ENCODE peak calls at places on chromosomes 6 and 20, in four cellular contexts. One of them, this sample, is unnamed.

GRCh38 chr6:43455034-43455747 is at the start of gene DLK2:
- DNase-seq in neural progenitor cell: peak; percentile 67
- DNase-seq in CD8-positive, alpha-beta T cell: peak; percentile 33
- DNase-seq in PC-3: no peak
- DNase-seq in this sample: peak; percentile 42

GRCh38 chr6:73983367-73983766 is 287.4 kb downstream of the CD109 start:
- DNase-seq in neural progenitor cell: no peak
- DNase-seq in CD8-positive, alpha-beta T cell: no peak
- DNase-seq in PC-3: no peak
- DNase-seq in this sample: no peak

GRCh38 chr6:37531026-37531425 is 31.3 kb upstream of the CCDC167 start:
- DNase-seq in neural progenitor cell: no peak
- DNase-seq in CD8-positive, alpha-beta T cell: no peak
- DNase-seq in PC-3: peak; percentile 54
- DNase-seq in this sample: no peak

GRCh38 chr6:36545767-36546663 is 1.3 kb downstream of the STK38 start:
- DNase-seq in neural progenitor cell: peak; percentile 15
- DNase-seq in CD8-positive, alpha-beta T cell: no peak
- DNase-seq in PC-3: peak; percentile 15
- DNase-seq in this sample: no peak

GRCh38 chr6:80608881-80609280 is 502.4 kb downstream of the BCKDHB start:
- DNase-seq in neural progenitor cell: no peak
- DNase-seq in CD8-positive, alpha-beta T cell: no peak
- DNase-seq in PC-3: no peak
- DNase-seq in this sample: no peak

GRCh38 chr6:83215131-83216047 is 22.2 kb downstream of the RWDD2A start:
- DNase-seq in neural progenitor cell: peak; percentile 74
- DNase-seq in CD8-positive, alpha-beta T cell: peak; percentile 53
- DNase-seq in PC-3: peak; percentile 53
- DNase-seq in this sample: peak; percentile 87

GRCh38 chr6:27743787-27744186 is 168.4 kb downstream of the OR2B2 start:
- DNase-seq in neural progenitor cell: peak; percentile 26
- DNase-seq in CD8-positive, alpha-beta T cell: no peak
- DNase-seq in PC-3: no peak
- DNase-seq in this sample: no peak

GRCh38 chr6:84018453-84019061 is 15.0 kb upstream of the MRAP2 start:
- DNase-seq in neural progenitor cell: no peak
- DNase-seq in CD8-positive, alpha-beta T cell: no peak
- DNase-seq in PC-3: peak; percentile 27
- DNase-seq in this sample: no peak

GRCh38 chr20:18986146-18986830 is 172.7 kb downstream of the SCP2D1 start:
- DNase-seq in neural progenitor cell: no peak
- DNase-seq in CD8-positive, alpha-beta T cell: no peak
- DNase-seq in PC-3: peak; percentile 24
- DNase-seq in this sample: no peak
- H3K9me3 ChIP-seq in neural progenitor cell: no peaks in the 10 kb centered on the region
- H3K9me3 ChIP-seq in CD8-positive, alpha-beta T cell: no peaks in the 10 kb centered on the region
- H3K9me3 ChIP-seq in PC-3: no peaks in the 10 kb centered on the region
- H3K9me3 ChIP-seq in this sample: no peaks in the 10 kb centered on the region

GRCh38 chr20:61684136-61684535 is 381.5 kb downstream of the TAF4 start:
- DNase-seq in neural progenitor cell: no peak
- DNase-seq in CD8-positive, alpha-beta T cell: no peak
- DNase-seq in PC-3: no peak
- DNase-seq in this sample: no peak
- H3K27me3 ChIP-seq in neural progenitor cell: peaks cover 28% of the 10 kb centered on the region
- H3K27me3 ChIP-seq in CD8-positive, alpha-beta T cell: no peaks in the 10 kb centered on the region
- H3K27me3 ChIP-seq in PC-3: peaks cover 88% of the 10 kb centered on the region
- H3K27me3 ChIP-seq in this sample: peaks cover 2% of the 10 kb centered on the region

GRCh38 chr6:149331871-149332270 is 14.4 kb downstream of the TAB2 start:
- DNase-seq in neural progenitor cell: no peak
- DNase-seq in CD8-positive, alpha-beta T cell: no peak
- DNase-seq in PC-3: peak; percentile 17
- DNase-seq in this sample: no peak
- H3K4me1 ChIP-seq in neural progenitor cell: peaks cover 46% of the 10 kb centered on the region
- H3K4me1 ChIP-seq in CD8-positive, alpha-beta T cell: peaks cover 87% of the 10 kb centered on the region
- H3K4me1 ChIP-seq in PC-3: peaks cover 57% of the 10 kb centered on the region
- H3K4me1 ChIP-seq in this sample: no peaks in the 10 kb centered on the region

GRCh38 chr6:85412926-85413325 is 37.0 kb upstream of the NT5E start:
- DNase-seq in neural progenitor cell: no peak
- DNase-seq in CD8-positive, alpha-beta T cell: no peak
- DNase-seq in PC-3: no peak
- DNase-seq in this sample: no peak
- H3K9me3 ChIP-seq in neural progenitor cell: no peaks in the 10 kb centered on the region
- H3K9me3 ChIP-seq in CD8-positive, alpha-beta T cell: no peaks in the 10 kb centered on the region
- H3K9me3 ChIP-seq in PC-3: no peaks in the 10 kb centered on the region
- H3K9me3 ChIP-seq in this sample: no peaks in the 10 kb centered on the region

DNA sequence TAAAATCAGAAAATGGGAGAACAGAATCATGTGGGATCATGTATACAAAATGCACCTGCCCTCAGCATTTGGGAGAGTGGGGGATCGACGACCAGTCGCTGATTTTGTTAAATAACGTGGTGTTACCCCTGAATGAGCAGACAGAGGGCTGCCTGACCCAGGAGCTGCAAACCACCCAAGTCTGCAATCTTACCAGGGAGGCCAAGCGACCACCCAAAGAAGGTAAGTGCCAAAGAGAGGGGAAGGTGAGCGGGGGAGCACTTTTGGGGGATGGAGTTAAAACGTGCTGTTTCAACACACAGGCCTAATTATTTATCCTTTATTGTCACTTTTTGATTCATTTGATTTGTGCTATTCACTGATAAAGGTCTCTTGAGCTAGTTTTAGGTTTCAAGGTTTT is 4.1 kb downstream of the ADGRB3 start:
- DNase-seq in neural progenitor cell: peak; percentile 27
- DNase-seq in CD8-positive, alpha-beta T cell: no peak
- DNase-seq in PC-3: no peak
- DNase-seq in this sample: no peak
- H3K27me3 ChIP-seq in neural progenitor cell: peaks cover 70% of the 10 kb centered on the region
- H3K27me3 ChIP-seq in CD8-positive, alpha-beta T cell: no peaks in the 10 kb centered on the region
- H3K27me3 ChIP-seq in PC-3: peaks cover 60% of the 10 kb centered on the region
- H3K27me3 ChIP-seq in this sample: no peaks in the 10 kb centered on the region

GRCh38 chr20:3126527-3126859 is 33.2 kb downstream of the FASTKD5 start:
- DNase-seq in neural progenitor cell: no peak
- DNase-seq in CD8-positive, alpha-beta T cell: no peak
- DNase-seq in PC-3: no peak
- DNase-seq in this sample: no peak
- H3K4me1 ChIP-seq in neural progenitor cell: no peaks in the 10 kb centered on the region
- H3K4me1 ChIP-seq in CD8-positive, alpha-beta T cell: peaks cover 24% of the 10 kb centered on the region
- H3K4me1 ChIP-seq in PC-3: peaks cover 13% of the 10 kb centered on the region
- H3K4me1 ChIP-seq in this sample: no peaks in the 10 kb centered on the region

GRCh38 chr6:168535711-168536110 is 94.7 kb downstream of the SMOC2 start:
- DNase-seq in neural progenitor cell: no peak
- DNase-seq in CD8-positive, alpha-beta T cell: no peak
- DNase-seq in PC-3: no peak
- DNase-seq in this sample: no peak

GRCh38 chr6:168537485-168537884 is 96.5 kb downstream of the SMOC2 start:
- DNase-seq in neural progenitor cell: peak; percentile 36
- DNase-seq in CD8-positive, alpha-beta T cell: no peak
- DNase-seq in PC-3: no peak
- DNase-seq in this sample: no peak

GRCh38 chr6:168538892-168539811 is 98.2 kb downstream of the SMOC2 start:
- DNase-seq in neural progenitor cell: no peak
- DNase-seq in CD8-positive, alpha-beta T cell: no peak
- DNase-seq in PC-3: no peak
- DNase-seq in this sample: no peak

GRCh38 chr6:168536196-168536595 is 95.2 kb downstream of the SMOC2 start:
- DNase-seq in neural progenitor cell: no peak
- DNase-seq in CD8-positive, alpha-beta T cell: no peak
- DNase-seq in PC-3: no peak
- DNase-seq in this sample: no peak

GRCh38 chr6:168536665-168537249 is 95.8 kb downstream of the SMOC2 start:
- DNase-seq in neural progenitor cell: no peak
- DNase-seq in CD8-positive, alpha-beta T cell: no peak
- DNase-seq in PC-3: no peak
- DNase-seq in this sample: no peak
- H3K9me3 ChIP-seq in neural progenitor cell: no peaks in the 10 kb centered on the region
- H3K9me3 ChIP-seq in CD8-positive, alpha-beta T cell: no peaks in the 10 kb centered on the region
- H3K9me3 ChIP-seq in PC-3: no peaks in the 10 kb centered on the region
- H3K9me3 ChIP-seq in this sample: no peaks in the 10 kb centered on the region

GRCh38 chr6:63530984-63531383 is 41.3 kb upstream of the LOC128125822 start:
- DNase-seq in neural progenitor cell: no peak
- DNase-seq in CD8-positive, alpha-beta T cell: no peak
- DNase-seq in PC-3: no peak
- DNase-seq in this sample: no peak
- H3K27me3 ChIP-seq in neural progenitor cell: no peaks in the 10 kb centered on the region
- H3K27me3 ChIP-seq in CD8-positive, alpha-beta T cell: no peaks in the 10 kb centered on the region
- H3K27me3 ChIP-seq in PC-3: no peaks in the 10 kb centered on the region
- H3K27me3 ChIP-seq in this sample: no peaks in the 10 kb centered on the region

This sample was measured in BE2C.